ENCODE peak calls at places on chromosomes 5 and 9, in four cellular contexts. M is CD8-positive, alpha-beta T cell; T is lower lobe of right lung; U is suprapubic skin. B is an unnamed sample.

GRCh38 chr5:116242363-116242762 is 157.5 kb downstream of the COMMD10 start:
- DNase-seq in U (no peak), M (no peak), T (no peak), B (no peak)

GRCh38 chr9:121772600-121773285 is 121.3 kb downstream of the DAB2IP start:
- DNase-seq in U (peak; percentile 60), T (peak; percentile 47), M (no peak), B (no peak)

GRCh38 chr5:42719034-42719433 is 37.6 kb upstream of the CCDC152 start:
- DNase-seq in M (no peak), T (no peak), U (no peak), B (no peak)

GRCh38 chr5:159508344-159508743 is 178.1 kb upstream of the IL12B start:
- DNase-seq in T (no peak), M (no peak), U (no peak), B (no peak)

GRCh38 chr9:132943677-132944293 is 631 bp downstream of the TSC1 start:
- DNase-seq in U (no peak), T (no peak), M (no peak), B (no peak)

GRCh38 chr9:37293664-37294524 is 128.6 kb upstream of the GRHPR start:
- DNase-seq in M (no peak), U (no peak), T (no peak), B (no peak)

GRCh38 chr5:52786937-52787599 is 648 bp upstream of the ITGA1 start:
- DNase-seq in T (peak; percentile 32), M (no peak), U (no peak), B (no peak)

GRCh38 chr9:87379300-87379699 is 118.4 kb upstream of the DAPK1 start:
- DNase-seq in T (no peak), M (no peak), U (no peak), B (no peak)

GRCh38 chr5:110289213-110289810 is 437.2 kb downstream of the TMEM232 start:
- DNase-seq in T (no peak), M (no peak), U (no peak), B (no peak)

GRCh38 chr5:16411741-16412455 is 53.7 kb downstream of the ZNF622 start:
- DNase-seq in T (no peak), M (no peak), U (no peak), B (no peak)

GRCh38 chr5:137491121-137491520 is 8.0 kb downstream of the SPOCK1 start:
- DNase-seq in M (no peak), U (no peak), T (no peak), B (no peak)

GRCh38 chr5:82397741-82398320 is 119.7 kb upstream of the RPS23 start:
- DNase-seq in M (no peak), T (no peak), U (no peak), B (no peak)

GRCh38 chr9:5263568-5264218 is 32.5 kb downstream of the INSL4 start:
- DNase-seq in M (no peak), T (no peak), U (no peak), B (no peak)

GRCh38 chr9:5264219-5264595 is 33.0 kb downstream of the INSL4 start:
- DNase-seq in M (no peak), T (no peak), U (no peak), B (no peak)

GRCh38 chr9:5269249-5269715 is 35.2 kb downstream of the RLN2 start:
- DNase-seq in M (no peak), U (no peak), T (no peak), B (no peak)

DNA sequence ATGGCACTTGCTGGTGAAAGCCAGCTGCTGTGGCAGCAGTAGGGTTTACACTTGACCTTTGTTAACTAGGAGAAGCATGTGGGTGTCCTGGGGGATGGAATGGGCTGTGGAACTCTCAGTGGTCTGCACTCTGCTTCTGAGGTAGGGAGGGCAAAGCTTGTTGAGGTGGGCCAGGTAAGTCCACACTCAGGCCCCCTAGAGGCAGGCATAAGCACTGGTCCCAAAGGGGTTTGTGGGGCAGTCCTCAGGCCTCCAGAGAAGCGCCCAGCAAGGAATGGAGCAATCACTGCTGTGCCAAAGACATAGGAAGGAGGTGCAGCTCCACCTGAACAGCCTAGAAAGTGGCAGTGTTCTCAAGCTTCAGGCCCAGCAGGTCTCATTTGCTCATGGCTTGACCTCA is 34.7 kb downstream of the INSL4 start:
- DNase-seq in M (no peak), T (no peak), U (no peak), B (no peak)
- TF ChIP-seq CTCF in M (no peak), T (no peak), U (no peak), B (no peak)

DNA sequence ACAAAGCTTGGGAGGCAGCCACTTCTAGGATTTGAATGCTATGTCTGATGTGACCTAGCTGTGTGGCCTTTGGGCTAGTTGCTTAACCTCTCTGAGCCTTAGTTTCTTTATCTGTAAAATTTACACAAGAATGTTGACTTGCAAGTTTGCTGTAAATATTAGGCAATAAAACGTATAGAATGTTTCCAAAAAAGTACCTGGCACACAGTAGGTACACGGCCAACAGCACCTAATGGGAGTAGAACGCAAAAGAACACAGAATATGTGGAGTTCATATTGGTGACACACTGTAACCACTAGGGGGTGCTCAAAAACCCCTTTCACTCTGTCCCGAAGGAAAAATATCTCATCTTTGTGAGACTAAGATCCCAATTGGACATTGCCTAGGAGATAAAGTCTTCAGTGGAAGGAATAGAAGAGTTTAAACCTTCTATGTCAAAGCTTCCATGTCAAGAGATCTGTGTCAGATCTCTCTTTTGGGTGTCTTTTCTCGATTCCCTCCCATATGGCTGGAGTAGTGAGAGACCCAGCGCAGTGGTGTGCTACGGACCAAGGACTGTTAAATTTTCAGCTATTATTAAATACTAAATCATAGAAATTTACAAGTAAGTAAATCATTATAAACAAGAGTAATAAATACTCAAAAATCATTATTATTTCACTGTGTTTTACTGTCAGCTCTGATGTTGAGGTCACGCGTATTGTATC is 145.4 kb upstream of the RAD23B start:
- DNase-seq in U (no peak), M (no peak), T (no peak), B (no peak)
- TF ChIP-seq CTCF in U (peak; percentile 49), M (peak; percentile 60), T (peak; percentile 63), B (peak; percentile 81)

DNA sequence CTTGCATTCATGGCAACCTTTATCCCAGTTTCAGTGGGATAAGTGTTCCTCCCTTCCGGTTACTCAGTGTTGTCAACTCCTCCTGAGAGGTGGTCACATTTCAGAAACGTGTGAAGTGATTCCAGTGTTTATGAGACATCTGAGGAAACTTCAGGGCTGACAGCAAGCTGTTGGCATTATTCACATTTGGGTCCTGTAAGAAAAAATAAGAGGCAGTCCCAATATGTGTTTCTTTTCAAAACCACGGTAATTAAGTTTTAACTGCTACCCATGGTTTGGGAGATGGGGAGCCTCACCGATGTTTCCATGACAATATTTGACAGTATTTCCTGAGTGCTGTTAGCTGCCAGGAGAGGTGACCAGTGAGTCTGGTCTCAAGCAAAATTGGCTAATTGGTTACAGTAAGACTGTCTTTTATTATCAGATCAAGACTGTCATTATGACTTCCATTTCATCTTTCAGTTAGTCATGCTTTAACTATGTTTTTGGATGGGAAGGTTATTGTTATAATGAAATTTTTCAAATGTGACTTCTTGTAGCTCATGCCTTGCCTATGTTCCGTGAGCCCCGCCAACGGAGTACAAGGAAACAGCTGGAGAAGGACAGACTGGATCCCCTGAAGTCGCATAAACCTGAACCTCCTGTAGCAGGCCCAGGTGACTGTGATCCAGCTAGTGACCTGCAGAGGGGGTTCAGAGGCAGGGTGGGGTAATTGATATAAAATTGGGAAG is 115.3 kb downstream of the GDNF start:
- DNase-seq in T (no peak), M (no peak), U (no peak), B (no peak)
- TF ChIP-seq CTCF in T (no peak), M (no peak), U (no peak), B (no peak)

GRCh38 chr9:36143242-36143641 is 6.7 kb downstream of the GLIPR2 start:
- DNase-seq in U (no peak), T (no peak), M (no peak), B (no peak)

GRCh38 chr9:36141761-36142160 is 5.2 kb downstream of the GLIPR2 start:
- DNase-seq in U (no peak), T (no peak), M (no peak), B (no peak)

GRCh38 chr9:36142510-36143161 is 6.1 kb downstream of the GLIPR2 start:
- DNase-seq in T (no peak), U (no peak), M (no peak), B (no peak)

GRCh38 chr9:36140086-36141084 is 3.9 kb downstream of the GLIPR2 start:
- DNase-seq in M (no peak), U (no peak), T (no peak), B (no peak)

GRCh38 chr9:36141288-36141687 is 4.8 kb downstream of the GLIPR2 start:
- DNase-seq in T (no peak), M (no peak), U (no peak), B (no peak)
- TF ChIP-seq CTCF in T (peak; percentile 22), M (no peak), U (no peak), B (peak; percentile 17)

GRCh38 chr5:168215646-168216045 is 75.8 kb upstream of the WWC1 start:
- DNase-seq in U (no peak), M (no peak), T (no peak), B (no peak)
- TF ChIP-seq CTCF in U (no peak), M (no peak), T (no peak), B (no peak)